ENCODE peak calls at places on chromosomes 13 and 19, in seven cellular contexts. One of them, this sample, is unnamed.

GRCh38 chr13:48586591-48587103 is 53.8 kb upstream of the RCBTB2 start:
- DNase-seq in IMR-90: peak
- DNase-seq in lung microvascular endothelial cell: peak
- DNase-seq in iPS-NIHi11: no peak
- DNase-seq in naive thymus-derived CD8-positive, alpha-beta T cell: no peak
- DNase-seq in T1000: no peak
- DNase-seq in hippocampal formation: peak
- DNase-seq in this sample: no peak

GRCh38 chr13:80237646-80238045 is 103.3 kb downstream of the SPRY2 start:
- DNase-seq in IMR-90: peak
- DNase-seq in lung microvascular endothelial cell: no peak
- DNase-seq in iPS-NIHi11: no peak
- DNase-seq in naive thymus-derived CD8-positive, alpha-beta T cell: no peak
- DNase-seq in T1000: no peak
- DNase-seq in hippocampal formation: no peak
- DNase-seq in this sample: no peak

GRCh38 chr13:114225610-114226009 is 9.1 kb upstream of the CDC16 start:
- DNase-seq in IMR-90: no peak
- DNase-seq in lung microvascular endothelial cell: no peak
- DNase-seq in iPS-NIHi11: no peak
- DNase-seq in naive thymus-derived CD8-positive, alpha-beta T cell: peak
- DNase-seq in T1000: no peak
- DNase-seq in hippocampal formation: no peak
- DNase-seq in this sample: no peak

GRCh38 chr19:3398114-3398899 is 31.9 kb downstream of the NFIC start:
- DNase-seq in IMR-90: peak
- DNase-seq in lung microvascular endothelial cell: peak
- DNase-seq in iPS-NIHi11: peak
- DNase-seq in naive thymus-derived CD8-positive, alpha-beta T cell: no peak
- DNase-seq in T1000: no peak
- DNase-seq in hippocampal formation: peak
- DNase-seq in this sample: no peak

GRCh38 chr19:57192993-57193392 is 1.7 kb downstream of the ZNF264 start:
- DNase-seq in IMR-90: no peak
- DNase-seq in lung microvascular endothelial cell: no peak
- DNase-seq in iPS-NIHi11: no peak
- DNase-seq in naive thymus-derived CD8-positive, alpha-beta T cell: no peak
- DNase-seq in T1000: no peak
- DNase-seq in hippocampal formation: no peak
- DNase-seq in this sample: no peak

GRCh38 chr19:43687660-43687997 is 17.7 kb upstream of the PLAUR start:
- DNase-seq in IMR-90: no peak
- DNase-seq in lung microvascular endothelial cell: no peak
- DNase-seq in iPS-NIHi11: no peak
- DNase-seq in naive thymus-derived CD8-positive, alpha-beta T cell: no peak
- DNase-seq in T1000: no peak
- DNase-seq in hippocampal formation: peak
- DNase-seq in this sample: no peak

GRCh38 chr13:82747948-82748347 is 1134.3 kb downstream of the SLITRK1 start:
- DNase-seq in IMR-90: peak
- DNase-seq in lung microvascular endothelial cell: no peak
- DNase-seq in iPS-NIHi11: no peak
- DNase-seq in naive thymus-derived CD8-positive, alpha-beta T cell: no peak
- DNase-seq in T1000: no peak
- DNase-seq in hippocampal formation: no peak
- DNase-seq in this sample: no peak

GRCh38 chr13:99264053-99264452 is 5.9 kb upstream of the GPR18 start:
- DNase-seq in IMR-90: no peak
- DNase-seq in lung microvascular endothelial cell: no peak
- DNase-seq in iPS-NIHi11: no peak
- DNase-seq in naive thymus-derived CD8-positive, alpha-beta T cell: no peak
- DNase-seq in T1000: no peak
- DNase-seq in hippocampal formation: no peak
- DNase-seq in this sample: no peak

GRCh38 chr19:33691736-33692135 is 70.0 kb downstream of the CHST8 start:
- DNase-seq in IMR-90: no peak
- DNase-seq in lung microvascular endothelial cell: no peak
- DNase-seq in iPS-NIHi11: no peak
- DNase-seq in naive thymus-derived CD8-positive, alpha-beta T cell: no peak
- DNase-seq in T1000: no peak
- DNase-seq in hippocampal formation: no peak
- DNase-seq in this sample: no peak

GRCh38 chr13:21054313-21054712 is 7.1 kb downstream of the LATS2 start:
- DNase-seq in IMR-90: no peak
- DNase-seq in lung microvascular endothelial cell: no peak
- DNase-seq in iPS-NIHi11: no peak
- DNase-seq in naive thymus-derived CD8-positive, alpha-beta T cell: no peak
- DNase-seq in T1000: no peak
- DNase-seq in hippocampal formation: no peak
- DNase-seq in this sample: no peak

GRCh38 chr19:55063492-55063843 is 520 bp upstream of the RDH13 start:
- DNase-seq in IMR-90: no peak
- DNase-seq in lung microvascular endothelial cell: no peak
- DNase-seq in iPS-NIHi11: no peak
- DNase-seq in naive thymus-derived CD8-positive, alpha-beta T cell: no peak
- DNase-seq in T1000: no peak
- DNase-seq in hippocampal formation: no peak
- DNase-seq in this sample: no peak

GRCh38 chr13:109165417-109165904 is 536.0 kb downstream of the MYO16 start:
- DNase-seq in IMR-90: no peak
- DNase-seq in lung microvascular endothelial cell: no peak
- DNase-seq in iPS-NIHi11: no peak
- DNase-seq in naive thymus-derived CD8-positive, alpha-beta T cell: no peak
- DNase-seq in T1000: no peak
- DNase-seq in hippocampal formation: no peak
- DNase-seq in this sample: no peak

GRCh38 chr19:24071078-24071477 is 15.9 kb upstream of the ZNF254 start:
- DNase-seq in IMR-90: no peak
- DNase-seq in lung microvascular endothelial cell: no peak
- DNase-seq in iPS-NIHi11: no peak
- DNase-seq in naive thymus-derived CD8-positive, alpha-beta T cell: no peak
- DNase-seq in T1000: no peak
- DNase-seq in hippocampal formation: no peak
- DNase-seq in this sample: no peak

GRCh38 chr13:40169476-40169875 is 497.0 kb downstream of the FOXO1 start:
- DNase-seq in IMR-90: no peak
- DNase-seq in lung microvascular endothelial cell: no peak
- DNase-seq in iPS-NIHi11: no peak
- DNase-seq in naive thymus-derived CD8-positive, alpha-beta T cell: no peak
- DNase-seq in T1000: no peak
- DNase-seq in hippocampal formation: no peak
- DNase-seq in this sample: no peak

GRCh38 chr13:49395416-49396277 is 48.2 kb downstream of the CAB39L start:
- DNase-seq in IMR-90: no peak
- DNase-seq in lung microvascular endothelial cell: no peak
- DNase-seq in iPS-NIHi11: no peak
- DNase-seq in naive thymus-derived CD8-positive, alpha-beta T cell: no peak
- DNase-seq in T1000: no peak
- DNase-seq in hippocampal formation: no peak
- DNase-seq in this sample: no peak

GRCh38 chr13:109274188-109274821 is 512.1 kb downstream of the IRS2 start:
- DNase-seq in IMR-90: peak
- DNase-seq in lung microvascular endothelial cell: no peak
- DNase-seq in iPS-NIHi11: peak
- DNase-seq in naive thymus-derived CD8-positive, alpha-beta T cell: no peak
- DNase-seq in T1000: no peak
- DNase-seq in hippocampal formation: no peak
- DNase-seq in this sample: no peak

GRCh38 chr13:90757127-90757680 is 590.3 kb upstream of the MIR17HG start:
- DNase-seq in IMR-90: no peak
- DNase-seq in lung microvascular endothelial cell: no peak
- DNase-seq in iPS-NIHi11: no peak
- DNase-seq in naive thymus-derived CD8-positive, alpha-beta T cell: no peak
- DNase-seq in T1000: no peak
- DNase-seq in hippocampal formation: no peak
- DNase-seq in this sample: no peak

GRCh38 chr19:15264061-15264932 is 32.0 kb upstream of the EPHX3 start:
- DNase-seq in IMR-90: peak
- DNase-seq in lung microvascular endothelial cell: peak
- DNase-seq in iPS-NIHi11: peak
- DNase-seq in naive thymus-derived CD8-positive, alpha-beta T cell: peak
- DNase-seq in T1000: peak
- DNase-seq in hippocampal formation: peak
- DNase-seq in this sample: peak

GRCh38 chr13:58955546-58956385 is 1208.0 kb downstream of the DIAPH3 start:
- DNase-seq in IMR-90: no peak
- DNase-seq in lung microvascular endothelial cell: no peak
- DNase-seq in iPS-NIHi11: no peak
- DNase-seq in naive thymus-derived CD8-positive, alpha-beta T cell: no peak
- DNase-seq in T1000: no peak
- DNase-seq in hippocampal formation: no peak
- DNase-seq in this sample: no peak

GRCh38 chr19:51572415-51572814 is 1.3 kb downstream of the ZNF175 start:
- DNase-seq in IMR-90: peak
- DNase-seq in lung microvascular endothelial cell: peak
- DNase-seq in iPS-NIHi11: no peak
- DNase-seq in naive thymus-derived CD8-positive, alpha-beta T cell: no peak
- DNase-seq in T1000: no peak
- DNase-seq in hippocampal formation: no peak
- DNase-seq in this sample: no peak

GRCh38 chr19:46925548-46925950 is 64.8 kb downstream of the ARHGAP35 start:
- DNase-seq in IMR-90: no peak
- DNase-seq in lung microvascular endothelial cell: no peak
- DNase-seq in iPS-NIHi11: no peak
- DNase-seq in naive thymus-derived CD8-positive, alpha-beta T cell: no peak
- DNase-seq in T1000: no peak
- DNase-seq in hippocampal formation: peak
- DNase-seq in this sample: peak

GRCh38 chr13:108917581-108917980 is 288.2 kb downstream of the MYO16 start:
- DNase-seq in IMR-90: peak
- DNase-seq in lung microvascular endothelial cell: peak
- DNase-seq in iPS-NIHi11: no peak
- DNase-seq in naive thymus-derived CD8-positive, alpha-beta T cell: no peak
- DNase-seq in T1000: no peak
- DNase-seq in hippocampal formation: no peak
- DNase-seq in this sample: no peak

GRCh38 chr13:34166406-34166805 is 348.5 kb downstream of the RFC3 start:
- DNase-seq in IMR-90: no peak
- DNase-seq in lung microvascular endothelial cell: no peak
- DNase-seq in iPS-NIHi11: no peak
- DNase-seq in naive thymus-derived CD8-positive, alpha-beta T cell: no peak
- DNase-seq in T1000: no peak
- DNase-seq in hippocampal formation: no peak
- DNase-seq in this sample: no peak

GRCh38 chr19:58379276-58379675 is 1.6 kb downstream of the ZNF837 start:
- DNase-seq in IMR-90: no peak
- DNase-seq in lung microvascular endothelial cell: no peak
- DNase-seq in iPS-NIHi11: no peak
- DNase-seq in naive thymus-derived CD8-positive, alpha-beta T cell: no peak
- DNase-seq in T1000: no peak
- DNase-seq in hippocampal formation: no peak
- DNase-seq in this sample: no peak

GRCh38 chr13:107043016-107043957 is 475.4 kb upstream of the ARGLU1 start:
- DNase-seq in IMR-90: peak
- DNase-seq in lung microvascular endothelial cell: no peak
- DNase-seq in iPS-NIHi11: no peak
- DNase-seq in naive thymus-derived CD8-positive, alpha-beta T cell: no peak
- DNase-seq in T1000: no peak
- DNase-seq in hippocampal formation: no peak
- DNase-seq in this sample: no peak

GRCh38 chr13:27283906-27284523 is 13.4 kb downstream of the RASL11A start:
- DNase-seq in IMR-90: no peak
- DNase-seq in lung microvascular endothelial cell: peak
- DNase-seq in iPS-NIHi11: no peak
- DNase-seq in naive thymus-derived CD8-positive, alpha-beta T cell: no peak
- DNase-seq in T1000: no peak
- DNase-seq in hippocampal formation: peak
- DNase-seq in this sample: peak